ENCODE peak calls at places on chromosomes 3 and 15, in ten cellular contexts. C, H, S, L, T, X, K, M, O and D are unnamed samples.

GRCh38 chr3:60055765-60056164 is 1005.9 kb upstream of the CFAP20DC start:
- DNase-seq in C (no peak), H (no peak), S (no peak), L (no peak), T (no peak), X (peak), K (no peak), M (no peak), O (no peak), D (no peak)

GRCh38 chr3:188845514-188845913 is 326.3 kb upstream of the TPRG1 start:
- DNase-seq in C (no peak), H (no peak), S (no peak), L (no peak), T (no peak), X (no peak), K (no peak), M (no peak), O (no peak), D (no peak)

GRCh38 chr15:73959012-73959581 is 32.8 kb downstream of the LOXL1 start:
- DNase-seq in C (no peak), H (no peak), S (no peak), L (peak), T (no peak), X (no peak), K (peak), M (peak), O (no peak), D (no peak)

GRCh38 chr15:29698030-29698701 is 124.1 kb downstream of the TJP1 start:
- DNase-seq in C (no peak), H (no peak), S (peak), L (peak), T (no peak), X (peak), K (no peak), M (no peak), O (peak), D (no peak)

GRCh38 chr3:123758081-123758564 is 126.0 kb downstream of the MYLK start:
- DNase-seq in C (no peak), H (no peak), S (no peak), L (peak), T (peak), X (peak), K (no peak), M (no peak), O (no peak), D (no peak)

GRCh38 chr3:118380576-118380975 is 654.1 kb downstream of the IGSF11 start:
- DNase-seq in C (no peak), H (no peak), S (no peak), L (no peak), T (no peak), X (no peak), K (peak), M (no peak), O (no peak), D (no peak)

GRCh38 chr3:162287600-162287999 is 791.0 kb downstream of the OTOL1 start:
- DNase-seq in C (no peak), H (no peak), S (no peak), L (no peak), T (no peak), X (no peak), K (no peak), M (no peak), O (no peak), D (no peak)

GRCh38 chr3:25657293-25657692 is 7.4 kb downstream of the TOP2B start:
- DNase-seq in C (no peak), H (no peak), S (no peak), L (no peak), T (no peak), X (no peak), K (no peak), M (no peak), O (no peak), D (no peak)

DNA sequence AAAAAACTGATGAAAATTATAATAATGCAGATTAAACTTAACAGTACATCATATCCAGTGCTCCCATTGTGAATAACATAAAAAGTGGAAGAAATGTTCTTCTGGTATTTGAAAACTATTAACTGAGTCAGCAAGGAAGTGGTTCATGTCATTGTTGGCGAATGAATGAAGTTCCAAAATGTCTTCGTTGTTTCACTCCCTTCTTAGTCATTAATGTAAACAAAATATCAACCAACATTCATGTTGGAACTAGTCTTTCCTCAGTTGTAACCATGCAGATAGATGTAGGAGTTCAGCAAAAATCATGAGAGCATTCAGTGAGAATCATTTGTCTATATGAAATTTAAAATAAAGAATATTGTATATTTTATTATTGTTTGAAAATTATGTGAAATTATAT is 44.1 kb upstream of the ICE2 start:
- DNase-seq in C (no peak), H (no peak), S (peak), L (peak), T (no peak), X (peak), K (no peak), M (no peak), O (no peak), D (no peak)
- TF ChIP-seq CTCF in C (no peak), H (no peak), S (no peak), L (no peak), T (no peak), X (no peak), K (no peak), M (no peak), O (no peak), D (no peak)

DNA sequence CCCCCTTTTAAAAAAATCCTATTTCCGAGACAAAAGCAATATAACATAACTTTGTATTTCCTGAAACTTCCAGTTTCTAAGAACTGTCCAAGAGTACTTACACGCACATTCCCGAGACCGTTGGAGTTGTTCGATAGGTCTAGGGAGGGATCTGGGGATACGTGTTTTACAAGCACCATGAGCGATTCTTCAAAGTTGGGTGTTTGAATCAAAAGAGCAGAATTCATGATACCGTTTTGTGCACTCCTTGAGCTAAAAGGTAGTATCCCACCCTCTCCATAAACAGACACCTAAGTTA is 704 bp upstream of the EDEM1 start:
- DNase-seq in C (no peak), H (no peak), S (peak), L (peak), T (peak), X (peak), K (peak), M (no peak), O (peak), D (no peak)
- TF ChIP-seq CTCF in C (no peak), H (no peak), S (no peak), L (no peak), T (no peak), X (no peak), K (no peak), M (no peak), O (no peak), D (no peak)

GRCh38 chr15:83747718-83748110 is 93.8 kb downstream of the ADAMTSL3 start:
- DNase-seq in C (no peak), H (no peak), S (no peak), L (no peak), T (no peak), X (no peak), K (no peak), M (no peak), O (no peak), D (no peak)

GRCh38 chr15:83745771-83746170 is 91.8 kb downstream of the ADAMTSL3 start:
- DNase-seq in C (no peak), H (no peak), S (no peak), L (no peak), T (no peak), X (no peak), K (no peak), M (no peak), O (no peak), D (no peak)

GRCh38 chr15:83746231-83746630 is 92.3 kb downstream of the ADAMTSL3 start:
- DNase-seq in C (no peak), H (no peak), S (no peak), L (no peak), T (no peak), X (no peak), K (no peak), M (no peak), O (no peak), D (no peak)

DNA sequence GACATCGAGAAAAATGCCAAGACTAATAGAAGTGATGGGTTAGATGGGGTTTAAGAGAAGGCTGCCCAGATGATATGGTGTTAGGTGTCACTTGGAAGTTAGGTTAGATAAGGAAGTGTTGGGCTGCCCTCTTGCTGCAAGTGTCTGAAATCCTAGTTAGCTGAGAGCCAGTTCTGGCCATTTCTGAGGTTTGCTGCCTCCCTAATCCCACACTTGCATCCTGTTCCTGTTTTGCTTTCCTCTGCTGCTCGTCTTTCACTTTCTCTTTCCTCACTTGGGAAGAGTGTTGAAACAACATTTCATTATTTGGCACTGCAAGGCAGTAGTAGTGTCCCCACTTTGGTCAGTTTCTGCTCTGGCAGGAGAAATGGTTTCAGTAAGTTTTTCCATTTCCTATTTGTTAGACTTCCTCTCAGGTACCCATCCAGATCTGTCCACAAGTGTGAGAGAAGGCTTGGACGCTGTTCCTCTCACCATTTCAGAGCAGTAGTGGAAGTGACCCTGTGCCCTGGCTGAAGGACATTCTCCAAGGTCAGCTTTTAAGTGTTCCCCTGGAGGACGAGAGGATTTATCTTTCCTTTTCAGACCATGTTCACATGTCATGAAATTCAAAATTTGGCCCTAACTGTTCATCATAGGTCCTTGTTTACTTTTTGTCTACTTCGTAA is 93.3 kb downstream of the ADAMTSL3 start:
- DNase-seq in C (no peak), H (no peak), S (peak), L (peak), T (peak), X (peak), K (peak), M (no peak), O (peak), D (peak)
- TF ChIP-seq CTCF in C (peak), H (no peak), S (peak), L (no peak), T (peak), X (peak), K (no peak), M (no peak), O (peak), D (no peak)

DNA sequence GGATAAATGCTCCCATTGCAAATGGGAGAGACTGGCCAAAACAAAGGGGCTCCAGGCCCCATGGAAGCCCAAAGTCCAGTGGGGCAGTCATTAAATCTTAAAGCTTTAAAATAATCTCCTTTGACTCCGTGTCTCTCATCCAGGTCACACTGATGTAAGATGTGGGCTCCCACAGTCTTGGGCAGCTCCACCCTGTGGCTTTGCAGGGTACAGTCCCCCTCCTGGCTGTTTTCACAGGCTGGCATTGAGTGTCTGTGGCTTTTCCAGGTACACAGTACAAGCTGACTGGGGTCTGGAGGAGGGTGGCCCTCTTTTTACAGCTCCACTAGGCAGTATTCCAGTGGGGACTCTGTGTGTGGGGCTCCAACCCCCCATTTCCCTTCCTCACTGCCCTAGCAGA is 45.9 kb downstream of the NIPA2 start:
- DNase-seq in C (no peak), H (no peak), S (no peak), L (no peak), T (peak), X (no peak), K (no peak), M (peak), O (no peak), D (no peak)
- TF ChIP-seq CTCF in C (peak), H (no peak), S (peak), L (no peak), T (peak), X (no peak), K (peak), M (peak), O (peak), D (no peak)